ENCODE peak calls at places on chromosomes 1 and 21, in eight cellular contexts. One of them, this sample, is unnamed.

GRCh38 chr1:154497026-154497806 is 4.8 kb upstream of the TDRD10 start:
- DNase-seq in SK-N-SH: peak; percentile 21
- DNase-seq in fibroblast of lung: no peak
- DNase-seq in PC-3: no peak
- DNase-seq in IMR-90: no peak
- DNase-seq in neural progenitor cell: no peak
- DNase-seq in mammary epithelial cell: no peak
- DNase-seq in GM23338: no peak
- DNase-seq in this sample: no peak

GRCh38 chr1:98344726-98345125 is 316.8 kb upstream of the SNX7 start:
- DNase-seq in SK-N-SH: no peak
- DNase-seq in fibroblast of lung: no peak
- DNase-seq in PC-3: no peak
- DNase-seq in IMR-90: no peak
- DNase-seq in neural progenitor cell: no peak
- DNase-seq in mammary epithelial cell: no peak
- DNase-seq in GM23338: no peak
- DNase-seq in this sample: no peak

GRCh38 chr1:32336963-32337675 is 1.1 kb upstream of the MARCKSL1 start:
- DNase-seq in SK-N-SH: no peak
- DNase-seq in fibroblast of lung: no peak
- DNase-seq in PC-3: peak; percentile 40
- DNase-seq in IMR-90: peak; percentile 47
- DNase-seq in neural progenitor cell: no peak
- DNase-seq in mammary epithelial cell: peak; percentile 87
- DNase-seq in GM23338: no peak
- DNase-seq in this sample: peak; percentile 72

GRCh38 chr1:153040950-153041631 is at the start of gene SPRR2D:
- DNase-seq in SK-N-SH: no peak
- DNase-seq in fibroblast of lung: no peak
- DNase-seq in PC-3: peak; percentile 6
- DNase-seq in IMR-90: no peak
- DNase-seq in neural progenitor cell: no peak
- DNase-seq in mammary epithelial cell: peak; percentile 54
- DNase-seq in GM23338: no peak
- DNase-seq in this sample: no peak

GRCh38 chr1:232445361-232446106 is 184.4 kb downstream of the SIPA1L2 start:
- DNase-seq in SK-N-SH: no peak
- DNase-seq in fibroblast of lung: no peak
- DNase-seq in PC-3: no peak
- DNase-seq in IMR-90: peak; percentile 22
- DNase-seq in neural progenitor cell: no peak
- DNase-seq in mammary epithelial cell: no peak
- DNase-seq in GM23338: no peak
- DNase-seq in this sample: no peak

GRCh38 chr1:97252076-97252475 is 530.5 kb downstream of the PTBP2 start:
- DNase-seq in SK-N-SH: no peak
- DNase-seq in fibroblast of lung: peak; percentile 94
- DNase-seq in PC-3: peak; percentile 20
- DNase-seq in IMR-90: peak; percentile 81
- DNase-seq in neural progenitor cell: no peak
- DNase-seq in mammary epithelial cell: peak; percentile 58
- DNase-seq in GM23338: no peak
- DNase-seq in this sample: no peak

GRCh38 chr1:96966536-96967138 is 245.1 kb downstream of the PTBP2 start:
- DNase-seq in SK-N-SH: peak; percentile 57
- DNase-seq in fibroblast of lung: peak; percentile 80
- DNase-seq in PC-3: peak; percentile 86
- DNase-seq in IMR-90: peak; percentile 76
- DNase-seq in neural progenitor cell: peak; percentile 64
- DNase-seq in mammary epithelial cell: peak; percentile 60
- DNase-seq in GM23338: peak; percentile 69
- DNase-seq in this sample: peak; percentile 78

GRCh38 chr1:12595839-12596821 is 21.9 kb downstream of the DHRS3 start:
- DNase-seq in SK-N-SH: peak; percentile 91
- DNase-seq in fibroblast of lung: peak; percentile 96
- DNase-seq in PC-3: peak; percentile 92
- DNase-seq in IMR-90: peak; percentile 98
- DNase-seq in neural progenitor cell: peak; percentile 79
- DNase-seq in mammary epithelial cell: peak; percentile 84
- DNase-seq in GM23338: peak; percentile 94
- DNase-seq in this sample: no peak

GRCh38 chr1:7922301-7922700 is 18.3 kb downstream of the TNFRSF9 start:
- DNase-seq in SK-N-SH: no peak
- DNase-seq in fibroblast of lung: peak; percentile 21
- DNase-seq in PC-3: no peak
- DNase-seq in IMR-90: peak; percentile 57
- DNase-seq in neural progenitor cell: no peak
- DNase-seq in mammary epithelial cell: no peak
- DNase-seq in GM23338: no peak
- DNase-seq in this sample: no peak

GRCh38 chr1:36217667-36218066 is 6.6 kb upstream of the THRAP3 start:
- DNase-seq in SK-N-SH: no peak
- DNase-seq in fibroblast of lung: peak; percentile 71
- DNase-seq in PC-3: peak; percentile 46
- DNase-seq in IMR-90: peak; percentile 48
- DNase-seq in neural progenitor cell: no peak
- DNase-seq in mammary epithelial cell: peak; percentile 27
- DNase-seq in GM23338: no peak
- DNase-seq in this sample: no peak

GRCh38 chr1:67574221-67574620 is 110.8 kb upstream of the GADD45A start:
- DNase-seq in SK-N-SH: no peak
- DNase-seq in fibroblast of lung: no peak
- DNase-seq in PC-3: no peak
- DNase-seq in IMR-90: no peak
- DNase-seq in neural progenitor cell: no peak
- DNase-seq in mammary epithelial cell: no peak
- DNase-seq in GM23338: no peak
- DNase-seq in this sample: no peak

GRCh38 chr1:8740034-8740449 is 77.4 kb downstream of the RERE start:
- DNase-seq in SK-N-SH: no peak
- DNase-seq in fibroblast of lung: peak; percentile 95
- DNase-seq in PC-3: peak; percentile 90
- DNase-seq in IMR-90: peak; percentile 98
- DNase-seq in neural progenitor cell: no peak
- DNase-seq in mammary epithelial cell: peak; percentile 95
- DNase-seq in GM23338: no peak
- DNase-seq in this sample: no peak

GRCh38 chr1:156814571-156815260 is 1.9 kb downstream of the SH2D2A start:
- DNase-seq in SK-N-SH: no peak
- DNase-seq in fibroblast of lung: no peak
- DNase-seq in PC-3: peak; percentile 57
- DNase-seq in IMR-90: no peak
- DNase-seq in neural progenitor cell: no peak
- DNase-seq in mammary epithelial cell: no peak
- DNase-seq in GM23338: no peak
- DNase-seq in this sample: no peak
- H3K4me2 ChIP-seq in SK-N-SH: peak overlapping the region; percentile 20
- H3K4me2 ChIP-seq in fibroblast of lung: no peak overlapping the region
- H3K4me2 ChIP-seq in PC-3: peak overlapping the region; percentile 82
- H3K4me2 ChIP-seq in IMR-90: no peak overlapping the region
- H3K4me2 ChIP-seq in neural progenitor cell: peak overlapping the region; percentile 80
- H3K4me2 ChIP-seq in mammary epithelial cell: no peak overlapping the region
- H3K4me2 ChIP-seq in GM23338: peak overlapping the region; percentile 90
- H3K4me2 ChIP-seq in this sample: no peak overlapping the region

GRCh38 chr1:6170742-6171201 is 9.3 kb downstream of the CHD5 start:
- DNase-seq in SK-N-SH: no peak
- DNase-seq in fibroblast of lung: no peak
- DNase-seq in PC-3: no peak
- DNase-seq in IMR-90: no peak
- DNase-seq in neural progenitor cell: no peak
- DNase-seq in mammary epithelial cell: no peak
- DNase-seq in GM23338: no peak
- DNase-seq in this sample: no peak
- H3K4me2 ChIP-seq in SK-N-SH: no peak overlapping the region
- H3K4me2 ChIP-seq in fibroblast of lung: no peak overlapping the region
- H3K4me2 ChIP-seq in PC-3: no peak overlapping the region
- H3K4me2 ChIP-seq in IMR-90: no peak overlapping the region
- H3K4me2 ChIP-seq in neural progenitor cell: no peak overlapping the region
- H3K4me2 ChIP-seq in mammary epithelial cell: no peak overlapping the region
- H3K4me2 ChIP-seq in GM23338: no peak overlapping the region
- H3K4me2 ChIP-seq in this sample: no peak overlapping the region

DNA sequence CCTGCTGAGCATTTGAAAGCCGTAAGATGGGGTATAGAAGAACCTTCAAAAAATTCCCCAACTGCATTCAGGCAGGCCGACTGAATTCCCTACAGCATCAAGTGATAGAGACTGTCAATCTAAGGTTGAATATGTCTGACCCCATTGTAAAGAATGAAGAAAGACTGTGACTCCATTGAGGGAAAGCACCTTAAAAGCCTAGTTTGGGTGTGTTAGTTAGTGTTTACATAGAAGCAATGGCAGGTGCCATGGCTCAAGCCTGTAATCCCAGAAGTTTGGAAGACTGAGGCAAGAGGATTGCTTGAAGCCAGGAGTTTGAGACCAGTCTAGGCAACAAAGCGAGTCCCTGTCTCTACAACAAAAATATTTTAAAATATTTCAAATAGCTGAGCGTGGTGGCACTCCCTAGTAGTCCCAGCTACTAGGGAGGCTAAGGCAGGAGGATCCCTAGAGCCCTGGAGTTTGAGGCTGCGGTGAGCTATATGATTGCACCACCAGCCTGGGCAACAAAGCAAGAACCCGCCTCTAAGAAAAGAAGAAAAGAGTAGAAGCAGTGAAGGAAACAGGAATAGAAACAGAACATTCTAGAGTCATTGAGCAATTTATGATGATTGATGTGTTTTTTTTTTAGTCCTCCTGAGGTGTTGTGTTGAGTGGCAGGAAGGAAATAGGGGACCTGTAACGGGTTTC is 15.4 kb downstream of the POLR3GL start:
- DNase-seq in SK-N-SH: no peak
- DNase-seq in fibroblast of lung: peak; percentile 52
- DNase-seq in PC-3: no peak
- DNase-seq in IMR-90: no peak
- DNase-seq in neural progenitor cell: no peak
- DNase-seq in mammary epithelial cell: no peak
- DNase-seq in GM23338: no peak
- DNase-seq in this sample: no peak
- H3K4me2 ChIP-seq in SK-N-SH: peak overlapping the region; percentile 49
- H3K4me2 ChIP-seq in fibroblast of lung: peak overlapping the region; percentile 30
- H3K4me2 ChIP-seq in PC-3: peak overlapping the region; percentile 79
- H3K4me2 ChIP-seq in IMR-90: peak overlapping the region; percentile 42
- H3K4me2 ChIP-seq in neural progenitor cell: peak overlapping the region; percentile 70
- H3K4me2 ChIP-seq in mammary epithelial cell: peak overlapping the region; percentile 40
- H3K4me2 ChIP-seq in GM23338: peak overlapping the region; percentile 16
- H3K4me2 ChIP-seq in this sample: peak overlapping the region; percentile 60

GRCh38 chr1:190478193-190479007 is 736 bp upstream of the BRINP3 start:
- DNase-seq in SK-N-SH: peak; percentile 43
- DNase-seq in fibroblast of lung: peak; percentile 62
- DNase-seq in PC-3: peak; percentile 72
- DNase-seq in IMR-90: peak; percentile 37
- DNase-seq in neural progenitor cell: peak; percentile 83
- DNase-seq in mammary epithelial cell: peak; percentile 20
- DNase-seq in GM23338: peak; percentile 84
- DNase-seq in this sample: no peak
- H3K4me2 ChIP-seq in SK-N-SH: peak overlapping the region; percentile 74
- H3K4me2 ChIP-seq in fibroblast of lung: peak overlapping the region; percentile 69
- H3K4me2 ChIP-seq in PC-3: peak overlapping the region; percentile 68
- H3K4me2 ChIP-seq in IMR-90: peak overlapping the region; percentile 90
- H3K4me2 ChIP-seq in neural progenitor cell: peak overlapping the region; percentile 73
- H3K4me2 ChIP-seq in mammary epithelial cell: peak overlapping the region; percentile 74
- H3K4me2 ChIP-seq in GM23338: peak overlapping the region; percentile 73
- H3K4me2 ChIP-seq in this sample: no peak overlapping the region

GRCh38 chr1:224592636-224593579 is 23.2 kb upstream of the CNIH3 start:
- DNase-seq in SK-N-SH: no peak
- DNase-seq in fibroblast of lung: peak; percentile 92
- DNase-seq in PC-3: peak; percentile 63
- DNase-seq in IMR-90: peak; percentile 88
- DNase-seq in neural progenitor cell: no peak
- DNase-seq in mammary epithelial cell: peak; percentile 88
- DNase-seq in GM23338: no peak
- DNase-seq in this sample: peak; percentile 39
- H3K4me2 ChIP-seq in SK-N-SH: peak overlapping the region; percentile 28
- H3K4me2 ChIP-seq in fibroblast of lung: peak overlapping the region; percentile 68
- H3K4me2 ChIP-seq in PC-3: no peak overlapping the region
- H3K4me2 ChIP-seq in IMR-90: no peak overlapping the region
- H3K4me2 ChIP-seq in neural progenitor cell: no peak overlapping the region
- H3K4me2 ChIP-seq in mammary epithelial cell: peak overlapping the region; percentile 28
- H3K4me2 ChIP-seq in GM23338: no peak overlapping the region
- H3K4me2 ChIP-seq in this sample: no peak overlapping the region

GRCh38 chr1:1342061-1342562 is 7.1 kb downstream of the DVL1 start:
- DNase-seq in SK-N-SH: no peak
- DNase-seq in fibroblast of lung: no peak
- DNase-seq in PC-3: no peak
- DNase-seq in IMR-90: no peak
- DNase-seq in neural progenitor cell: no peak
- DNase-seq in mammary epithelial cell: no peak
- DNase-seq in GM23338: no peak
- DNase-seq in this sample: no peak

GRCh38 chr1:1343811-1344421 is 5.3 kb downstream of the DVL1 start:
- DNase-seq in SK-N-SH: no peak
- DNase-seq in fibroblast of lung: no peak
- DNase-seq in PC-3: peak; percentile 64
- DNase-seq in IMR-90: no peak
- DNase-seq in neural progenitor cell: no peak
- DNase-seq in mammary epithelial cell: no peak
- DNase-seq in GM23338: no peak
- DNase-seq in this sample: no peak

GRCh38 chr1:1340791-1341548 is 8.2 kb downstream of the DVL1 start:
- DNase-seq in SK-N-SH: no peak
- DNase-seq in fibroblast of lung: no peak
- DNase-seq in PC-3: no peak
- DNase-seq in IMR-90: no peak
- DNase-seq in neural progenitor cell: no peak
- DNase-seq in mammary epithelial cell: no peak
- DNase-seq in GM23338: no peak
- DNase-seq in this sample: no peak

GRCh38 chr1:1341549-1342021 is 7.6 kb downstream of the DVL1 start:
- DNase-seq in SK-N-SH: no peak
- DNase-seq in fibroblast of lung: no peak
- DNase-seq in PC-3: no peak
- DNase-seq in IMR-90: no peak
- DNase-seq in neural progenitor cell: no peak
- DNase-seq in mammary epithelial cell: no peak
- DNase-seq in GM23338: no peak
- DNase-seq in this sample: no peak

DNA sequence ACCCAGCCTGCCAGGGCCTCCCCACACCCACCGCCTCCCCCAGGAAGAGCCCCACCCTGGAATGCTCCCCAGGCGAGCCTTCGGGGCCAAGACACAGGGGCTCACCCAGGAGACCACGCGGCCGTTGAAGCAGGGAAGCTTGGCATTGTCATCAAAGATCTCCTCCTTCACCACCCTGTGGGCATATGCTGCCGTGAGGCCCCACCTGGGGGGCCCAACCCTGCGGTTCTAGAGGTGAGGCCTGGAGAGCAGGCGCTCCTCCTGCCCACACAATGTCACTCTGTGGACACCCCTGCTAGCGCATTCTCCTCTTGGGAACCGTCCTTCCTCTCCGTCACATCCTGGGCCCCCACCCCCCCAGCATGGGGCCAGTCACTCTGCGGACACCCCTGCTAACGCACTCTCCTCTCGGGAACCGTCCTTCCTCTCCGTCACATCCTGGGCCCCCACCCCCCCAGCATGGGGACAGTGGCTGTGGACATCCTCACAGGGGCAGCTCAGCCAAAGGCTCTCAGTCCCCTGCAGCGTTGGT is 6.6 kb downstream of the DVL1 start:
- DNase-seq in SK-N-SH: no peak
- DNase-seq in fibroblast of lung: no peak
- DNase-seq in PC-3: no peak
- DNase-seq in IMR-90: no peak
- DNase-seq in neural progenitor cell: no peak
- DNase-seq in mammary epithelial cell: no peak
- DNase-seq in GM23338: no peak
- DNase-seq in this sample: no peak
- H3K4me2 ChIP-seq in SK-N-SH: no peak overlapping the region
- H3K4me2 ChIP-seq in fibroblast of lung: no peak overlapping the region
- H3K4me2 ChIP-seq in PC-3: no peak overlapping the region
- H3K4me2 ChIP-seq in IMR-90: no peak overlapping the region
- H3K4me2 ChIP-seq in neural progenitor cell: no peak overlapping the region
- H3K4me2 ChIP-seq in mammary epithelial cell: no peak overlapping the region
- H3K4me2 ChIP-seq in GM23338: no peak overlapping the region
- H3K4me2 ChIP-seq in this sample: no peak overlapping the region

GRCh38 chr21:14881863-14882262 is 182.9 kb downstream of the NRIP1 start:
- DNase-seq in SK-N-SH: no peak
- DNase-seq in fibroblast of lung: no peak
- DNase-seq in PC-3: no peak
- DNase-seq in IMR-90: no peak
- DNase-seq in neural progenitor cell: no peak
- DNase-seq in mammary epithelial cell: no peak
- DNase-seq in GM23338: no peak
- DNase-seq in this sample: no peak
- H3K4me2 ChIP-seq in SK-N-SH: no peak overlapping the region
- H3K4me2 ChIP-seq in fibroblast of lung: no peak overlapping the region
- H3K4me2 ChIP-seq in PC-3: no peak overlapping the region
- H3K4me2 ChIP-seq in IMR-90: no peak overlapping the region
- H3K4me2 ChIP-seq in neural progenitor cell: no peak overlapping the region
- H3K4me2 ChIP-seq in mammary epithelial cell: no peak overlapping the region
- H3K4me2 ChIP-seq in GM23338: no peak overlapping the region
- H3K4me2 ChIP-seq in this sample: no peak overlapping the region